ENCODE peak calls at places on chromosomes 16 and 17, in six cellular contexts. J is uterus, F is OCI-LY7, P is cardiac muscle cell, L is A549, V is bronchial epithelial cell. R is an unnamed sample.

GRCh38 chr17:5122586-5123342 is 6.9 kb downstream of the USP6 start:
- DNase-seq in V (no peak), L (no peak), J (peak; percentile 12), P (peak; percentile 29), F (no peak), R (peak; percentile 68)

GRCh38 chr16:73047536-73048291 is at the start of gene ZFHX3:
- DNase-seq in L (no peak), P (peak; percentile 65), V (peak; percentile 33), J (peak; percentile 67), F (peak; percentile 40), R (peak; percentile 89)

GRCh38 chr16:67531247-67531646 is 2.6 kb downstream of the RIPOR1 start:
- DNase-seq in F (peak; percentile 33), P (no peak), L (no peak), V (no peak), J (no peak), R (peak; percentile 81)

GRCh38 chr17:28956112-28956511 is 4.8 kb upstream of the PHF12 start:
- DNase-seq in P (no peak), F (no peak), L (no peak), V (no peak), J (no peak), R (no peak)

GRCh38 chr17:59761385-59762021 is 54.0 kb downstream of the VMP1 start:
- DNase-seq in F (no peak), J (no peak), L (no peak), P (peak; percentile 89), V (no peak), R (no peak)

GRCh38 chr17:26775219-26775822 is 518.6 kb upstream of the WSB1 start:
- DNase-seq in P (no peak), J (no peak), L (no peak), V (no peak), F (no peak), R (no peak)

GRCh38 chr16:87057291-87057881 is 259.8 kb downstream of the C16orf95 start:
- DNase-seq in P (no peak), F (no peak), V (no peak), J (no peak), L (no peak), R (no peak)

GRCh38 chr16:86387461-86388440 is 122.6 kb upstream of the FOXF1 start:
- DNase-seq in V (peak; percentile 8), P (peak; percentile 96), F (no peak), L (peak; percentile 20), J (no peak), R (no peak)

GRCh38 chr17:80289631-80290030 is 29.0 kb downstream of the RNF213 start:
- DNase-seq in P (no peak), F (no peak), J (no peak), L (no peak), V (no peak), R (no peak)

GRCh38 chr17:8001976-8002645 is at the start of gene GUCY2D:
- DNase-seq in V (no peak), L (no peak), J (no peak), F (no peak), P (no peak), R (peak; percentile 87)

GRCh38 chr16:80459331-80459777 is 81.4 kb upstream of the DYNLRB2 start:
- DNase-seq in P (peak; percentile 32), J (peak; percentile 37), V (no peak), F (no peak), L (no peak), R (no peak)

GRCh38 chr17:83092186-83092585 is 12.8 kb downstream of the METRNL start:
- DNase-seq in V (no peak), J (no peak), L (no peak), F (no peak), P (no peak), R (no peak)

GRCh38 chr17:67942810-67943209 is 53.5 kb downstream of the C17orf58 start:
- DNase-seq in F (peak; percentile 15), L (peak; percentile 25), P (peak; percentile 26), J (no peak), V (peak; percentile 3), R (no peak)

GRCh38 chr17:79027274-79027924 is 3.4 kb downstream of the C1QTNF1 start:
- DNase-seq in V (no peak), F (no peak), J (peak; percentile 15), L (no peak), P (no peak), R (peak; percentile 78)

GRCh38 chr16:86584071-86584685 is 5.8 kb downstream of the FOXL1 start:
- DNase-seq in J (no peak), F (no peak), P (no peak), L (no peak), V (no peak), R (no peak)

GRCh38 chr17:34287858-34288257 is 2.3 kb downstream of the CCL11 start:
- DNase-seq in P (no peak), F (no peak), V (no peak), L (no peak), J (no peak), R (no peak)

GRCh38 chr16:229731-230281 is 557 bp upstream of the LUC7L start:
- DNase-seq in L (no peak), P (no peak), V (no peak), J (no peak), F (no peak), R (no peak)
- H3K4me3 ChIP-seq in L (peak overlapping the region; percentile 75), P (peak overlapping the region; percentile 91), V (peak overlapping the region; percentile 75), J (peak overlapping the region; percentile 72), F (peak overlapping the region; percentile 88), R (peak overlapping the region; percentile 77)

DNA sequence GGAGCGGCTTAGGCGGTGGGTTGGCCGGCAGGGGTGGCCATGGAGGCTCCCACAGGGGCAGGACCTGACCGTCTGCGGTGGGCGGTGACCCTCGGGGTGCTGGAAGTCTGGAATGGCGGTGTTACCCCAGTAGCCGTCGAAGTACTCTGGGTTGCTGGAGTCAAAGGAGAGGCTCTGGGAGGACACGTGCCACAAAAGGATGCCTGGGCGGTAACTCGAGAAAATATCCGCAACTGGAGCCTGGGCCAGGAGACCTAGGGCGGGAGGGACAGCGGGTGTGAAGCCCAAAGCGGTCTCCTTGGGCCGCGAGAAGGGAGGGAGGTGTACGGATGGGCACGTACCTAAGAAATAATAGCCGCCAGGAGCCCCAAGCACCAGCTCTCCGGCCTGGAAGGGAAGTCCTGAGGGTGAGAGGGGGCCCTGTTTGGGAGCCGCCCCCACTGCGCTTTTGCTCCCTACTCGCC is 4.6 kb downstream of the ITGA2B start:
- DNase-seq in V (no peak), P (peak; percentile 25), F (no peak), J (no peak), L (no peak), R (no peak)
- H3K4me3 ChIP-seq in V (peak overlapping the region; percentile 47), P (peak overlapping the region; percentile 35), F (peak overlapping the region; percentile 62), J (peak overlapping the region; percentile 35), L (peak overlapping the region; percentile 54), R (peak overlapping the region; percentile 47)

GRCh38 chr17:39612935-39613465 is 5.3 kb upstream of the NEUROD2 start:
- DNase-seq in L (no peak), P (no peak), F (no peak), J (no peak), V (no peak), R (no peak)

GRCh38 chr17:39609416-39610025 is 1.8 kb upstream of the NEUROD2 start:
- DNase-seq in F (no peak), P (no peak), V (no peak), L (no peak), J (no peak), R (no peak)

GRCh38 chr17:39611441-39612112 is 3.9 kb upstream of the NEUROD2 start:
- DNase-seq in P (no peak), L (no peak), J (no peak), F (no peak), V (no peak), R (no peak)

GRCh38 chr17:39614545-39615157 is 6.9 kb upstream of the NEUROD2 start:
- DNase-seq in P (no peak), L (no peak), F (no peak), V (no peak), J (no peak), R (no peak)

DNA sequence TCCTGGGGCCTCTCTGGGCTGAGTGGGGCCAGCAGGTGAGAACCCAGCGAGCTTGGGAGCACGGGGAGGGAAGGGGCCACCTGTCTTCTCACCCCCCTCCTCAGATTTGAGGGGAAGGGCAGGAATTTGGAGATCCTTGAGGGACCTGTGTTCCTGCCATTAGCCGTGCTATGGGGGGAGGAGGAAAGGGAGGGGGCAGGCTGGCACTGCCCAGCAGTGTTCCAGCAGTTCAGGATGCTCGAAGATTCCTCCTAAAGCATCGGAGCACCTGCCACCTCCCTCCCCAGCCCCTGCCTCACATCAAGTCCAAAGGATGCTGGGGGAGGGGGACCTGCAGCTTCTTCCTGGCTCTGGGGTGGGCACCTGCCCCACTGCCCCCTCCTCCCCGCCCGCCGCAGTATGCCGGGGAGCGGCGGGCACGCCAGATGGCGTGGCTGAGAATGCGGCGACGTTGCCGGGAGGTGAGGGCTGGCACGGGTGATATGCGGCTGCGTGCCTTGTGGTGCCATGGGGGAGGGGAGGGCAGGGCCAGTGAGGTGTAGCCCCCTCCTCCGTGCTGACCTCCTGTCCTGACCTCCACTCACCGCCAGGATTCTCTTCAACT is 4.7 kb upstream of the NEUROD2 start:
- DNase-seq in L (no peak), F (no peak), J (no peak), P (no peak), V (no peak), R (no peak)
- H3K4me3 ChIP-seq in L (no peak overlapping the region), F (no peak overlapping the region), J (no peak overlapping the region), P (no peak overlapping the region), V (no peak overlapping the region), R (no peak overlapping the region)

GRCh38 chr17:65504141-65504540 is 57.3 kb downstream of the AXIN2 start:
- DNase-seq in L (no peak), J (no peak), P (no peak), F (no peak), V (no peak), R (no peak)
- H3K4me3 ChIP-seq in L (no peak overlapping the region), J (no peak overlapping the region), P (no peak overlapping the region), F (no peak overlapping the region), V (no peak overlapping the region), R (no peak overlapping the region)

DNA sequence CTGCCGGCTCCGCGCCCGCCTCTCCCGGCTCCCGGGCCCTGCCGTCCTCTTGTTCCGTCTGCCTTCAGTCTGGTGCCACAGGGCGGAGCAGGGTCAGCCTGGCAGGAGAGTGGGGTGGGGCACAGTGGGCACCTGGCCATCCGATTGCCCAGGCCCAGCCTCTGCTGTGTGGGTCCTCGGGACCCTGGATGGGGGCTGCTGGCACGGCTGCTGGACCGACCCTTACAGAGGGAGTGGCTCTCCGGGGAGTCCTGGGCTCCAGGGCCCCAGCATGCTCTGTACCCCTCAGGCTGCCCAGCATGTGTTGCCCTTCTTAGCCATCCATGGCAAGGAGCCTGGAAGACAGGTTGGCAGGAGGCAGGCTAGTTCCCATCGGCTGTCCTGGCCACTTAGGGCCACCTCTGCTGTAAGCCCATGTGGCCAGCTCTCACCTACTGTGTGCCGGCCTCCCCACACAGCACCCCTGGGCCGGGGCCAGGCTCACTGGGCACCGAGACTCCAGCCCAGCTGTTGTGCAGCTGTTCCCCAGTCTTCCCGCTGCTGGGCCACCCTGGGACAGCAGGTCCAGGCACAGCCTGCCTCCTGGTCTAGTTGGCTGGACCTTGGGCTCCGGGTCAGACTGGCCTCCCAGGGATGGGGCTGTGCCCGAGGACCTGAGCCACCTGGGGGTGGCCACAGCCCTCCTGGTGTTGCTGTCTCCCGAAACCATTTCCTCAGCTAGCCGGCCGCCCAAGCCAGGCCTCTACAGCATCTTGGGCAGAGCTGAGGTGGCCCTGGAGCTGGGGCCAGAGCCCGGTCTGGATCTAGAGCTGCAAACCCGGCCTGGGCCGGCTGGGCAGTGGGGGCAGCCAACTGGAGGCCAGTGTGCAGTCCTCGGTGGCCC is 24.9 kb downstream of the BAHCC1 start:
- DNase-seq in F (no peak), V (no peak), L (no peak), P (no peak), J (peak; percentile 66), R (no peak)
- H3K4me3 ChIP-seq in F (no peak overlapping the region), V (no peak overlapping the region), L (peak overlapping the region; percentile 38), P (no peak overlapping the region), J (peak overlapping the region; percentile 20), R (no peak overlapping the region)

GRCh38 chr17:77375526-77375916 is 234.8 kb downstream of the SEC14L1 start:
- DNase-seq in P (no peak), F (no peak), J (no peak), L (no peak), V (no peak), R (no peak)
- H3K4me3 ChIP-seq in P (no peak overlapping the region), F (no peak overlapping the region), J (peak overlapping the region; percentile 11), L (no peak overlapping the region), V (no peak overlapping the region), R (peak overlapping the region; percentile 98)

R was measured in spleen.